ENCODE peak calls at places on chromosomes 2 and 18, in seven cellular contexts. J, W, D, Q, P, Y and Z are unnamed samples.

GRCh38 chr18:43113220-43113895 is 2.1 kb downstream of the RIT2 start:
- DNase-seq in J (no peak), W (no peak), D (no peak), Q (no peak), P (no peak), Y (no peak), Z (no peak)

GRCh38 chr2:175880-176800 is 87.7 kb downstream of the SH3YL1 start:
- DNase-seq in J (peak; percentile 4), W (no peak), D (no peak), Q (no peak), P (no peak), Y (no peak), Z (peak; percentile 69)

GRCh38 chr2:16729335-16729734 is 63.7 kb upstream of the CYRIA start:
- DNase-seq in J (no peak), W (no peak), D (no peak), Q (no peak), P (no peak), Y (no peak), Z (no peak)

GRCh38 chr2:199596549-199596948 is 138.8 kb upstream of the SATB2 start:
- DNase-seq in J (no peak), W (peak; percentile 20), D (peak; percentile 27), Q (no peak), P (no peak), Y (no peak), Z (no peak)

GRCh38 chr2:173239644-173240043 is 115.0 kb upstream of the CDCA7 start:
- DNase-seq in J (no peak), W (no peak), D (no peak), Q (no peak), P (no peak), Y (no peak), Z (peak; percentile 19)

GRCh38 chr2:229852565-229852964 is 69.2 kb downstream of the TRIP12 start:
- DNase-seq in J (no peak), W (no peak), D (peak; percentile 82), Q (no peak), P (no peak), Y (no peak), Z (no peak)

GRCh38 chr2:197183355-197183754 is 127.2 kb downstream of the ANKRD44 start:
- DNase-seq in J (no peak), W (no peak), D (no peak), Q (no peak), P (no peak), Y (no peak), Z (no peak)

GRCh38 chr2:30336978-30337841 is 105.9 kb downstream of the LBH start:
- DNase-seq in J (no peak), W (no peak), D (no peak), Q (no peak), P (peak; percentile 27), Y (no peak), Z (no peak)

GRCh38 chr2:55917713-55918390 is 5.7 kb downstream of the EFEMP1 start:
- DNase-seq in J (no peak), W (no peak), D (no peak), Q (no peak), P (no peak), Y (no peak), Z (no peak)

GRCh38 chr2:170525566-170525900 is 189.6 kb upstream of the SP5 start:
- DNase-seq in J (peak; percentile 89), W (peak; percentile 81), D (peak; percentile 99), Q (no peak), P (no peak), Y (peak; percentile 80), Z (peak; percentile 94)